ENCODE peak calls at places on chromosomes 16 and 17, in eight cellular contexts. Z, Y, B, K, R, Q, C and V are unnamed samples.

GRCh38 chr16:4591706-4592470 is 22.8 kb downstream of the UBALD1 start:
- DNase-seq in Z (no peak), Y (no peak), B (no peak), K (no peak), R (no peak), Q (no peak), C (no peak), V (no peak)

GRCh38 chr16:500699-501098 is 26.8 kb upstream of the CAPN15 start:
- DNase-seq in Z (no peak), Y (no peak), B (no peak), K (no peak), R (no peak), Q (no peak), C (no peak), V (no peak)

GRCh38 chr17:6240601-6241000 is 170.4 kb downstream of the WSCD1 start:
- DNase-seq in Z (no peak), Y (no peak), B (no peak), K (no peak), R (no peak), Q (no peak), C (no peak), V (no peak)

GRCh38 chr16:50547944-50548658 is at the start of gene NKD1:
- DNase-seq in Z (peak), Y (peak), B (no peak), K (peak), R (peak), Q (peak), C (peak), V (peak)

GRCh38 chr16:57994778-57995177 is 5.7 kb downstream of the ZNF319 start:
- DNase-seq in Z (peak), Y (peak), B (peak), K (peak), R (peak), Q (peak), C (peak), V (peak)

GRCh38 chr16:11674001-11674817 is 6.0 kb downstream of the SNN start:
- DNase-seq in Z (no peak), Y (no peak), B (no peak), K (no peak), R (no peak), Q (no peak), C (no peak), V (no peak)

GRCh38 chr16:27899736-27900135 is 163.8 kb downstream of the GSG1L start:
- DNase-seq in Z (no peak), Y (no peak), B (no peak), K (no peak), R (no peak), Q (no peak), C (no peak), V (no peak)

GRCh38 chr17:76544123-76544915 is 4.5 kb downstream of the PRCD start:
- DNase-seq in Z (no peak), Y (no peak), B (no peak), K (no peak), R (no peak), Q (no peak), C (no peak), V (no peak)

GRCh38 chr16:20598832-20599469 is 22.8 kb upstream of the ACSM2B start:
- DNase-seq in Z (no peak), Y (no peak), B (no peak), K (no peak), R (no peak), Q (no peak), C (no peak), V (no peak)

GRCh38 chr17:47818002-47818695 is 3.4 kb downstream of the OSBPL7 start:
- DNase-seq in Z (no peak), Y (no peak), B (no peak), K (no peak), R (no peak), Q (no peak), C (no peak), V (no peak)

GRCh38 chr17:31739300-31739699 is 119.7 kb downstream of the COPRS start:
- DNase-seq in Z (no peak), Y (peak), B (no peak), K (no peak), R (no peak), Q (no peak), C (no peak), V (no peak)

GRCh38 chr17:57410169-57410568 is 153.8 kb downstream of the MSI2 start:
- DNase-seq in Z (no peak), Y (no peak), B (no peak), K (no peak), R (no peak), Q (no peak), C (no peak), V (no peak)

GRCh38 chr17:34241062-34241461 is 14.0 kb upstream of the CCL2 start:
- DNase-seq in Z (no peak), Y (peak), B (no peak), K (peak), R (no peak), Q (no peak), C (no peak), V (no peak)